ENCODE peak calls at places on chromosomes 12 and 14, in six cellular contexts. D is A549; G is hippocampal formation; N is stimulated activated CD4-positive, alpha-beta T cell treated with anti-CD3 and anti-CD28 coated beads, Interleukin-15, amount 100 ng/mL, for 48 hours; J is WTC11; M is T-helper 2 cell treated with Interferon-gamma antibody and Interleukin-4, amounts not matched to agents 5 μg/mL and 100 μg/mL, for 36 hours. W is an unnamed sample.

GRCh38 chr14:68928770-68929550 is 50.1 kb downstream of the ACTN1 start:
- DNase-seq in N (no peak), J (no peak), D (no peak), G (no peak), M (no peak), W (no peak)

GRCh38 chr12:91171475-91171874 is 11.1 kb downstream of the DCN start:
- DNase-seq in D (no peak), N (no peak), J (no peak), G (no peak), M (no peak), W (no peak)

GRCh38 chr12:91017511-91018263 is 12.9 kb upstream of the EPYC start:
- DNase-seq in D (no peak), J (no peak), G (no peak), M (no peak), N (no peak), W (no peak)

GRCh38 chr12:52119398-52120254 is 40.1 kb downstream of the SMIM41 start:
- DNase-seq in G (no peak), J (peak; percentile 86), M (peak; percentile 19), D (peak; percentile 62), N (peak; percentile 30), W (peak; percentile 62)

GRCh38 chr14:104680056-104680805 is 9.2 kb upstream of the INF2 start:
- DNase-seq in M (no peak), D (peak; percentile 83), J (no peak), N (no peak), G (no peak), W (peak; percentile 74)

GRCh38 chr12:128771681-128772080 is 52.1 kb downstream of the SLC15A4 start:
- DNase-seq in M (no peak), D (no peak), N (no peak), J (no peak), G (no peak), W (no peak)

GRCh38 chr14:32693114-32693513 is 245.6 kb upstream of the NPAS3 start:
- DNase-seq in M (no peak), J (no peak), G (no peak), N (no peak), D (no peak), W (no peak)

GRCh38 chr14:76844223-76844622 is 18.0 kb downstream of the LRRC74A start:
- DNase-seq in G (no peak), D (peak; percentile 53), M (peak; percentile 38), J (no peak), N (peak; percentile 60), W (peak; percentile 23)

GRCh38 chr14:68578597-68578996 is 214.3 kb downstream of the ZFP36L1 start:
- DNase-seq in N (no peak), D (no peak), J (no peak), M (no peak), G (no peak), W (no peak)

GRCh38 chr12:92144631-92145480 is 790 bp downstream of the BTG1 start:
- DNase-seq in M (peak; percentile 61), G (no peak), N (peak; percentile 41), D (peak; percentile 44), J (peak; percentile 29), W (peak; percentile 63)

GRCh38 chr12:45122776-45123380 is 72.0 kb upstream of the DBX2 start:
- DNase-seq in J (peak; percentile 22), M (no peak), D (peak; percentile 72), N (no peak), G (peak; percentile 58), W (peak; percentile 4)

GRCh38 chr12:92927436-92928116 is 1.5 kb downstream of the EEA1 start:
- DNase-seq in M (no peak), D (peak; percentile 45), G (peak; percentile 46), J (no peak), N (no peak), W (no peak)

GRCh38 chr14:103073876-103074698 is 9.9 kb upstream of the LBHD2 start:
- DNase-seq in G (no peak), D (peak; percentile 50), N (no peak), M (no peak), J (no peak), W (peak; percentile 49)

GRCh38 chr12:64057706-64058105 is 164.4 kb downstream of the KICS2 start:
- DNase-seq in M (no peak), G (no peak), N (no peak), D (no peak), J (no peak), W (no peak)

GRCh38 chr14:68487805-68488590 is 304.9 kb downstream of the ZFP36L1 start:
- DNase-seq in M (peak; percentile 25), D (peak; percentile 66), J (no peak), G (no peak), N (no peak), W (no peak)

GRCh38 chr12:27573972-27574371 is 50.0 kb downstream of the PPFIBP1 start:
- DNase-seq in J (no peak), M (no peak), N (no peak), G (no peak), D (peak; percentile 23), W (no peak)

GRCh38 chr12:116544656-116545055 is 14.5 kb upstream of the MAP1LC3B2 start:
- DNase-seq in G (no peak), D (no peak), J (no peak), M (no peak), N (no peak), W (no peak)

GRCh38 chr12:15763336-15763735 is 25.9 kb downstream of the EPS8 start:
- DNase-seq in N (no peak), J (no peak), G (no peak), M (no peak), D (no peak), W (no peak)

GRCh38 chr12:401235-402126 is at the start of gene CCDC77:
- DNase-seq in N (peak; percentile 89), J (peak; percentile 93), G (no peak), D (peak; percentile 95), M (peak; percentile 92), W (peak; percentile 93)

GRCh38 chr14:65015391-65015790 is 28.7 kb downstream of the FNTB start:
- DNase-seq in J (no peak), N (no peak), G (peak; percentile 81), D (no peak), M (no peak), W (no peak)

GRCh38 chr12:113184098-113184899 is 979 bp downstream of the DDX54 start:
- DNase-seq in D (no peak), M (no peak), G (no peak), J (no peak), N (no peak), W (no peak)

GRCh38 chr14:74825008-74825407 is 50.9 kb downstream of the PROX2 start:
- DNase-seq in G (no peak), M (no peak), D (no peak), J (no peak), N (no peak), W (no peak)

GRCh38 chr12:49296034-49296835 is 1.3 kb downstream of the PRPH start:
- DNase-seq in M (peak; percentile 54), N (peak; percentile 63), D (peak; percentile 69), J (peak; percentile 84), G (no peak), W (peak; percentile 74)

GRCh38 chr14:103531421-103532215 is 2.6 kb downstream of the TRMT61A start:
- DNase-seq in J (no peak), G (no peak), N (no peak), D (no peak), M (no peak), W (no peak)

GRCh38 chr14:94864421-94865195 is 94.7 kb upstream of the GSC start:
- DNase-seq in J (peak; percentile 41), G (no peak), D (no peak), M (no peak), N (no peak), W (peak; percentile 19)

GRCh38 chr12:100995201-100995600 is 200.6 kb downstream of the ANO4 start:
- DNase-seq in G (no peak), N (no peak), J (no peak), M (no peak), D (no peak), W (no peak)

GRCh38 chr14:96502621-96503251 is 554 bp downstream of the PAPOLA start:
- DNase-seq in D (peak; percentile 41), G (no peak), M (peak; percentile 39), J (peak; percentile 56), N (peak; percentile 12), W (peak; percentile 58)

GRCh38 chr12:12518919-12519318 is 43.7 kb downstream of the DUSP16 start:
- DNase-seq in N (no peak), G (no peak), J (no peak), D (no peak), M (no peak), W (no peak)

GRCh38 chr12:65306603-65307501 is 28.4 kb downstream of the MSRB3 start:
- DNase-seq in M (no peak), G (no peak), J (no peak), N (no peak), D (peak; percentile 49), W (peak; percentile 54)

GRCh38 chr14:74417611-74418010 is 8.4 kb downstream of the SYNDIG1L start:
- DNase-seq in M (no peak), N (no peak), D (no peak), G (no peak), J (no peak), W (no peak)

GRCh38 chr12:104687823-104688573 is 231.2 kb downstream of the CHST11 start:
- DNase-seq in G (no peak), N (peak; percentile 45), D (no peak), J (no peak), M (peak; percentile 69), W (no peak)

GRCh38 chr12:62191747-62192485 is 68.3 kb upstream of the USP15 start:
- DNase-seq in D (peak; percentile 16), N (no peak), J (peak; percentile 29), M (no peak), G (no peak), W (peak; percentile 27)

GRCh38 chr14:81122326-81122725 is 98.4 kb downstream of the GTF2A1 start:
- DNase-seq in J (no peak), M (no peak), D (no peak), N (no peak), G (no peak), W (no peak)

GRCh38 chr14:40467969-40468368 is 1035.7 kb upstream of the FBXO33 start:
- DNase-seq in M (no peak), G (no peak), D (no peak), J (no peak), N (no peak), W (no peak)

GRCh38 chr12:67578976-67579661 is 69.4 kb upstream of the DYRK2 start:
- DNase-seq in N (no peak), D (no peak), J (no peak), G (no peak), M (no peak), W (no peak)

GRCh38 chr12:106081606-106082005 is 57.1 kb downstream of the NUAK1 start:
- DNase-seq in G (no peak), M (no peak), N (no peak), J (no peak), D (no peak), W (no peak)

GRCh38 chr12:110371408-110372055 is 32.0 kb downstream of the ANAPC7 start:
- DNase-seq in J (no peak), D (no peak), N (no peak), G (no peak), M (no peak), W (no peak)